ENCODE peak calls at places on chromosomes 3 and 15, in ten cellular contexts. K is mesendoderm; M is activated gamma-delta T cell treated with Interleukin-2 at 50 U/mL for 16 hours; U is stimulated activated CD4-positive, alpha-beta T cell treated with anti-CD3 and anti-CD28 coated beads, Interleukin-4, amount 100 ng/mL, for 4 hours; Y is CD8-positive, alpha-beta memory T cell; V is activated naive CD8-positive, alpha-beta T cell treated with anti-CD3 and anti-CD28 coated beads, Interleukin-2, amount 50 U/mL, for 24 hours; D is neural crest cell; I is NCI-H2171; F is activated naive CD4-positive, alpha-beta T cell treated with Interleukin-2 at 50 U/mL for 16 hours; J is T-helper 2 cell. R is an unnamed sample.

GRCh38 chr3:149314807-149315578 is 18.4 kb downstream of the TM4SF18 start:
- DNase-seq in K (no peak), M (no peak), U (no peak), Y (no peak), V (no peak), D (no peak), I (no peak), F (no peak), J (no peak), R (no peak)

GRCh38 chr3:43867673-43868072 is 176.9 kb downstream of the ABHD5 start:
- DNase-seq in K (no peak), M (no peak), U (no peak), Y (no peak), V (no peak), D (no peak), I (no peak), F (no peak), J (no peak), R (no peak)

GRCh38 chr15:94300612-94301011 is 69.3 kb downstream of the MCTP2 start:
- DNase-seq in K (no peak), M (no peak), U (no peak), Y (no peak), V (no peak), D (no peak), I (no peak), F (no peak), J (no peak), R (no peak)

GRCh38 chr3:14202874-14203520 is 24.4 kb downstream of the LSM3 start:
- DNase-seq in K (no peak), M (no peak), U (no peak), Y (no peak), V (no peak), D (no peak), I (no peak), F (no peak), J (no peak), R (no peak)

GRCh38 chr3:168094877-168095610 is 680 bp downstream of the GOLIM4 start:
- DNase-seq in K (peak), M (peak), U (no peak), Y (peak), V (peak), D (peak), I (peak), F (peak), J (peak), R (peak)

GRCh38 chr3:97497138-97497537 is 267.4 kb upstream of the ARL6 start:
- DNase-seq in K (no peak), M (no peak), U (no peak), Y (no peak), V (no peak), D (no peak), I (no peak), F (no peak), J (no peak), R (no peak)

GRCh38 chr3:183428140-183429023 is at the start of gene MCF2L2:
- DNase-seq in K (peak), M (peak), U (peak), Y (peak), V (peak), D (peak), I (peak), F (peak), J (peak), R (peak)

GRCh38 chr15:93066834-93067648 is 22.0 kb downstream of the RGMA start:
- DNase-seq in K (no peak), M (no peak), U (no peak), Y (no peak), V (no peak), D (no peak), I (no peak), F (no peak), J (no peak), R (no peak)

GRCh38 chr3:10520118-10520517 is 14.7 kb upstream of the ATP2B2 start:
- DNase-seq in K (no peak), M (no peak), U (no peak), Y (no peak), V (no peak), D (no peak), I (no peak), F (no peak), J (no peak), R (no peak)

GRCh38 chr15:38297623-38298388 is 45.2 kb downstream of the SPRED1 start:
- DNase-seq in K (no peak), M (no peak), U (no peak), Y (no peak), V (no peak), D (no peak), I (no peak), F (no peak), J (no peak), R (no peak)

GRCh38 chr15:40928975-40929729 is at the start of gene DLL4:
- DNase-seq in K (peak), M (peak), U (peak), Y (peak), V (peak), D (peak), I (peak), F (peak), J (no peak), R (peak)

GRCh38 chr3:78907367-78907766 is 860.4 kb downstream of the ROBO1 start:
- DNase-seq in K (no peak), M (no peak), U (no peak), Y (no peak), V (no peak), D (no peak), I (no peak), F (no peak), J (no peak), R (no peak)

GRCh38 chr3:57999423-58000115 is 8.7 kb upstream of the FLNB start:
- DNase-seq in K (no peak), M (no peak), U (no peak), Y (no peak), V (no peak), D (no peak), I (no peak), F (no peak), J (no peak), R (no peak)

GRCh38 chr3:110413807-110414748 is 657.5 kb upstream of the NECTIN3 start:
- DNase-seq in K (no peak), M (no peak), U (no peak), Y (no peak), V (no peak), D (no peak), I (no peak), F (no peak), J (no peak), R (no peak)

GRCh38 chr3:112776836-112777235 is 69.8 kb downstream of the CD200R1L start:
- DNase-seq in K (no peak), M (no peak), U (no peak), Y (no peak), V (no peak), D (no peak), I (no peak), F (no peak), J (no peak), R (no peak)

GRCh38 chr15:82680200-82681102 is 29.2 kb downstream of the AP3B2 start:
- DNase-seq in K (peak), M (peak), U (peak), Y (peak), V (peak), D (peak), I (peak), F (peak), J (peak), R (peak)

GRCh38 chr3:46321461-46322104 is 32.3 kb upstream of the CCR2 start:
- DNase-seq in K (no peak), M (no peak), U (no peak), Y (no peak), V (no peak), D (no peak), I (no peak), F (no peak), J (no peak), R (no peak)

GRCh38 chr3:72448858-72449257 is 399.4 kb downstream of the SHQ1 start:
- DNase-seq in K (no peak), M (no peak), U (no peak), Y (no peak), V (no peak), D (no peak), I (no peak), F (no peak), J (no peak), R (no peak)

GRCh38 chr3:2099028-2099671 is 484 bp downstream of the CNTN4 start:
- DNase-seq in K (peak), M (no peak), U (no peak), Y (no peak), V (no peak), D (peak), I (no peak), F (no peak), J (no peak), R (peak)

GRCh38 chr3:197508924-197509775 is 46.6 kb downstream of the BDH1 start:
- DNase-seq in K (no peak), M (no peak), U (no peak), Y (no peak), V (no peak), D (no peak), I (no peak), F (no peak), J (no peak), R (no peak)

GRCh38 chr3:23819599-23820360 is 14.0 kb downstream of the UBE2E1 start:
- DNase-seq in K (no peak), M (no peak), U (no peak), Y (no peak), V (no peak), D (no peak), I (no peak), F (no peak), J (no peak), R (no peak)

GRCh38 chr3:185750702-185751101 is 74.1 kb downstream of the IGF2BP2 start:
- DNase-seq in K (no peak), M (no peak), U (no peak), Y (no peak), V (no peak), D (no peak), I (no peak), F (no peak), J (no peak), R (no peak)

GRCh38 chr3:36891651-36892268 is 53.1 kb downstream of the TRANK1 start:
- DNase-seq in K (peak), M (no peak), U (no peak), Y (no peak), V (no peak), D (no peak), I (no peak), F (no peak), J (no peak), R (no peak)

GRCh38 chr15:27235689-27236088 is 264.7 kb downstream of the GABRG3 start:
- DNase-seq in K (no peak), M (no peak), U (no peak), Y (no peak), V (no peak), D (no peak), I (no peak), F (no peak), J (no peak), R (no peak)

GRCh38 chr15:92394327-92395175 is 870 bp downstream of the ST8SIA2 start:
- DNase-seq in K (peak), M (no peak), U (no peak), Y (no peak), V (no peak), D (peak), I (peak), F (no peak), J (no peak), R (peak)

GRCh38 chr3:194570898-194571297 is 62.3 kb downstream of the TMEM44 start:
- DNase-seq in K (no peak), M (no peak), U (no peak), Y (no peak), V (no peak), D (no peak), I (no peak), F (no peak), J (no peak), R (no peak)

GRCh38 chr3:137854498-137855285 is 90.6 kb downstream of the SOX14 start:
- DNase-seq in K (peak), M (no peak), U (no peak), Y (no peak), V (no peak), D (no peak), I (no peak), F (no peak), J (no peak), R (no peak)

GRCh38 chr3:126711361-126711760 is 7.3 kb downstream of the CHCHD6 start:
- DNase-seq in K (no peak), M (no peak), U (no peak), Y (no peak), V (no peak), D (no peak), I (no peak), F (no peak), J (no peak), R (no peak)

GRCh38 chr3:190266915-190267290 is 55.3 kb downstream of the CLDN1 start:
- DNase-seq in K (no peak), M (no peak), U (no peak), Y (no peak), V (no peak), D (no peak), I (no peak), F (no peak), J (no peak), R (no peak)

GRCh38 chr3:19213608-19214220 is 65.4 kb downstream of the KCNH8 start:
- DNase-seq in K (peak), M (no peak), U (no peak), Y (no peak), V (no peak), D (no peak), I (no peak), F (no peak), J (no peak), R (no peak)

GRCh38 chr3:42653560-42654330 is at the start of gene ZBTB47:
- DNase-seq in K (peak), M (no peak), U (no peak), Y (no peak), V (no peak), D (no peak), I (no peak), F (no peak), J (no peak), R (peak)

R was measured in H7.